ENCODE peak calls at places on chromosomes 5 and 9, in seven cellular contexts. C is fibroblast of lung, A is choroid plexus epithelial cell, R is IMR-90, N is sigmoid colon, H is progenitor cell of endocrine pancreas, Q is A549. U is an unnamed sample.

GRCh38 chr5:1311443-1312055 is 16.7 kb upstream of the TERT start:
- DNase-seq in C (no peak), A (no peak), R (no peak), N (no peak), H (no peak), Q (no peak), U (no peak)

GRCh38 chr9:113614843-113615648 is 151.5 kb downstream of the RGS3 start:
- DNase-seq in C (peak), A (peak), R (peak), N (no peak), H (no peak), Q (no peak), U (no peak)

GRCh38 chr5:64165160-64165499 is 513 bp upstream of the RNF180 start:
- DNase-seq in C (peak), A (no peak), R (no peak), N (no peak), H (no peak), Q (no peak), U (no peak)

GRCh38 chr5:110726249-110727024 is at the start of gene TMEM232:
- DNase-seq in C (peak), A (peak), R (peak), N (peak), H (peak), Q (peak), U (peak)

GRCh38 chr5:167725741-167726140 is 565.7 kb upstream of the WWC1 start:
- DNase-seq in C (no peak), A (no peak), R (no peak), N (no peak), H (no peak), Q (no peak), U (no peak)

GRCh38 chr9:98933185-98933584 is 10.5 kb upstream of the COL15A1 start:
- DNase-seq in C (no peak), A (no peak), R (no peak), N (no peak), H (no peak), Q (no peak), U (no peak)

GRCh38 chr5:89087551-89088318 is 204.8 kb upstream of the MEF2C start:
- DNase-seq in C (no peak), A (no peak), R (no peak), N (no peak), H (no peak), Q (no peak), U (no peak)

GRCh38 chr9:106307670-106308069 is 555.3 kb upstream of the ZNF462 start:
- DNase-seq in C (peak), A (no peak), R (no peak), N (no peak), H (no peak), Q (no peak), U (no peak)

GRCh38 chr9:2928386-2928785 is 84.5 kb upstream of the PUM3 start:
- DNase-seq in C (no peak), A (no peak), R (no peak), N (no peak), H (no peak), Q (no peak), U (no peak)

GRCh38 chr5:43203373-43203772 is 11.3 kb downstream of the NIM1K start:
- DNase-seq in C (peak), A (no peak), R (peak), N (no peak), H (no peak), Q (no peak), U (no peak)

GRCh38 chr5:50963647-50964584 is 297.5 kb downstream of the PARP8 start:
- DNase-seq in C (no peak), A (no peak), R (no peak), N (no peak), H (no peak), Q (no peak), U (no peak)

GRCh38 chr5:120901199-120901598 is 437.1 kb downstream of the PRR16 start:
- DNase-seq in C (no peak), A (no peak), R (no peak), N (no peak), H (no peak), Q (no peak), U (no peak)

GRCh38 chr9:137482094-137482781 is 23.1 kb upstream of the NSMF start:
- DNase-seq in C (peak), A (peak), R (peak), N (peak), H (no peak), Q (no peak), U (no peak)

GRCh38 chr9:136292591-136293448 is 11.1 kb downstream of the CCDC187 start:
- DNase-seq in C (no peak), A (no peak), R (no peak), N (no peak), H (no peak), Q (no peak), U (no peak)

GRCh38 chr9:10614201-10614870 is 1.5 kb upstream of the PTPRD start:
- DNase-seq in C (peak), A (no peak), R (no peak), N (no peak), H (no peak), Q (no peak), U (no peak)

GRCh38 chr5:122493091-122493775 is 181.2 kb downstream of the SNCAIP start:
- DNase-seq in C (peak), A (no peak), R (no peak), N (no peak), H (peak), Q (no peak), U (no peak)

GRCh38 chr5:19122923-19123322 is 865.1 kb downstream of the CDH18 start:
- DNase-seq in C (no peak), A (no peak), R (no peak), N (no peak), H (no peak), Q (no peak), U (no peak)

GRCh38 chr5:43389679-43390329 is 22.4 kb downstream of the CCL28 start:
- DNase-seq in C (peak), A (peak), R (peak), N (no peak), H (peak), Q (peak), U (no peak)

GRCh38 chr9:132474253-132474652 is 64.2 kb downstream of the CFAP77 start:
- DNase-seq in C (no peak), A (peak), R (peak), N (no peak), H (no peak), Q (no peak), U (no peak)

GRCh38 chr9:15642369-15642962 is 89.6 kb downstream of the CCDC171 start:
- DNase-seq in C (peak), A (peak), R (peak), N (no peak), H (no peak), Q (peak), U (no peak)

GRCh38 chr5:80701597-80701996 is 46.8 kb upstream of the DHFR start:
- DNase-seq in C (peak), A (no peak), R (no peak), N (no peak), H (no peak), Q (no peak), U (no peak)

GRCh38 chr5:154755361-154756202 is at the start of gene LARP1:
- DNase-seq in C (no peak), A (peak), R (peak), N (peak), H (peak), Q (no peak), U (no peak)

GRCh38 chr5:163855754-163856153 is 350.3 kb downstream of the MAT2B start:
- DNase-seq in C (no peak), A (no peak), R (no peak), N (no peak), H (no peak), Q (no peak), U (no peak)

GRCh38 chr9:129910628-129911567 is 75.6 kb downstream of the USP20 start:
- DNase-seq in C (peak), A (peak), R (peak), N (no peak), H (no peak), Q (peak), U (no peak)

GRCh38 chr9:306907-307306 is 92.2 kb downstream of the DOCK8 start:
- DNase-seq in C (no peak), A (no peak), R (no peak), N (no peak), H (no peak), Q (no peak), U (no peak)

GRCh38 chr5:78907255-78907886 is 77.7 kb downstream of the ARSB start:
- DNase-seq in C (peak), A (peak), R (peak), N (peak), H (no peak), Q (no peak), U (no peak)

GRCh38 chr5:113114559-113114958 is 138.0 kb downstream of the DCP2 start:
- DNase-seq in C (no peak), A (no peak), R (no peak), N (no peak), H (no peak), Q (no peak), U (no peak)

GRCh38 chr9:72812622-72813111 is 140.2 kb downstream of the ALDH1A1 start:
- DNase-seq in C (no peak), A (no peak), R (no peak), N (no peak), H (no peak), Q (no peak), U (no peak)

GRCh38 chr9:99463144-99463543 is 241.1 kb downstream of the SEC61B start:
- DNase-seq in C (no peak), A (no peak), R (no peak), N (no peak), H (no peak), Q (no peak), U (no peak)

GRCh38 chr9:84851935-84852585 is 182.5 kb downstream of the NTRK2 start:
- DNase-seq in C (peak), A (peak), R (peak), N (no peak), H (no peak), Q (peak), U (no peak)

GRCh38 chr5:138230981-138231589 is 18.0 kb upstream of the CDC23 start:
- DNase-seq in C (peak), A (peak), R (no peak), N (no peak), H (no peak), Q (no peak), U (no peak)

GRCh38 chr5:31963358-31963757 is 210.8 kb downstream of the GOLPH3 start:
- DNase-seq in C (peak), A (peak), R (no peak), N (peak), H (no peak), Q (no peak), U (peak)

GRCh38 chr5:132962429-132962928 is 955 bp downstream of the AFF4 start:
- DNase-seq in C (peak), A (peak), R (peak), N (no peak), H (no peak), Q (peak), U (no peak)

GRCh38 chr5:59039296-59040006 is 456.6 kb downstream of the RAB3C start:
- DNase-seq in C (peak), A (peak), R (peak), N (peak), H (peak), Q (no peak), U (peak)

GRCh38 chr5:65150599-65150998 is 331.1 kb downstream of the ADAMTS6 start:
- DNase-seq in C (no peak), A (no peak), R (peak), N (no peak), H (no peak), Q (no peak), U (no peak)

GRCh38 chr9:112047538-112048066 is 127.5 kb downstream of the SUSD1 start:
- DNase-seq in C (no peak), A (no peak), R (no peak), N (no peak), H (no peak), Q (no peak), U (no peak)

GRCh38 chr5:138725885-138726457 is 27.3 kb upstream of the CTNNA1 start:
- DNase-seq in C (no peak), A (no peak), R (no peak), N (peak), H (no peak), Q (no peak), U (no peak)

GRCh38 chr9:127931092-127931881 is 710 bp upstream of the PIP5KL1 start:
- DNase-seq in C (peak), A (peak), R (peak), N (no peak), H (no peak), Q (peak), U (no peak)

DNA sequence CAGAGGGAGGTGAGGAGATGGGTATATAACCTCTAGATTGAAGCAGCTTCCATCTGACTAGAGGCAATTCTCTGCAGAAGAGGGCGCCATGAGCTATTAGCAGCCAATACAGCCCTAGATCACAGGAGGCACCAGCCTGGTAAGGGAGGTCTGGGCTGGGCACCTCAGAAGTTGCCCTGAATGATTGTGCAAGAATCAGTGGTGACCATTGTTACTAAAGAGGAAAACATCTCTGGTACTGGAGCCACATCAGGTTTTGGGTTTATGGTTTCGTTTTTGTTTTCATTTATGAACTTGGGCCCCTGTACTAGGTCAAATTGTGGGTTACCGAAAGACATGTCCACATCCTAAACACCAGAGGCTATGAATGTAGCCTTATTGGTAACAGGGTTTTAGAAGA is 342.0 kb downstream of the MLLT3 start:
- DNase-seq in C (no peak), A (no peak), R (no peak), N (no peak), H (no peak), Q (no peak), U (no peak)
- TF ChIP-seq CTCF in C (no peak), A (no peak), R (no peak), N (no peak), H (no peak), Q (no peak), U (no peak)

DNA sequence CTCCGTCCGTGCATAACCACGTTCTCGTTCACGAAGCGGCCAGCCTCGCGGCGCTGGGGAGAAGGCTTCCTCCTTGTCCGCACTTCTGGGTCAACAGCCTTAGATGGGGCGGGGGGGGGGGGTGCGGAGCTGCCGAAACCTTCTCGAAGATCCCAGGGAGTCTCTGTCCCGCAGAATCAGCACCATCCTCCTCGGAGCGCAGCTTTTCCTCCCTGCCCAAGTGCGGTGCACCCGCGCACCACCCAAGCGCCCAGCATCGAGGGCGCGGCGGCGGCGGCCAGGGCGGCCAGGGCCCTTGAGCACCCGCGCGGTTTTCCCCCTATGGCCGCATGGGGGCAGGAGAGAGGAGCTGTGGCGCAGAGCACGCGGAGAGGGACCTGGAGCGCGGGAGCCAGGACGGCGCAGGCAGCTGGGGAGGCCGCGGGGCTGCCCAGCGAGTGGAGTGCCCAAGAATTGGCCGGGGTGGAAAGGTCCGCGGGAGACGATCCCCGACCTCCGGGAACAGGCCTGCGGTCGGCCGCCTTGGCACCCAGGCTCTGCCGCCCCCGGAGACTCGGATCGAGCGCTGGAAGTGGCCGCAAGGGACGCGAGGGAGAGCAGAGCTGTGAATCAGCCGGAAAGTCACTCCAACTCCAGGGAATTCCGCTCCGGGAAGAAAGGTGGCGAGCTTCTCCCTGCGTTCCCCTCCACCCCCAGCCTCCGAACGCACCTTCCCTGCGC is 43.1 kb downstream of the TMEM174 start:
- DNase-seq in C (peak), A (peak), R (peak), N (peak), H (peak), Q (peak), U (no peak)
- TF ChIP-seq CTCF in C (peak), A (peak), R (peak), N (peak), H (peak), Q (peak), U (peak)

GRCh38 chr5:4348418-4348817 is 752.8 kb downstream of the IRX1 start:
- DNase-seq in C (no peak), A (no peak), R (no peak), N (no peak), H (no peak), Q (no peak), U (no peak)
- TF ChIP-seq CTCF in C (no peak), A (no peak), R (no peak), N (no peak), H (no peak), Q (no peak), U (no peak)

DNA sequence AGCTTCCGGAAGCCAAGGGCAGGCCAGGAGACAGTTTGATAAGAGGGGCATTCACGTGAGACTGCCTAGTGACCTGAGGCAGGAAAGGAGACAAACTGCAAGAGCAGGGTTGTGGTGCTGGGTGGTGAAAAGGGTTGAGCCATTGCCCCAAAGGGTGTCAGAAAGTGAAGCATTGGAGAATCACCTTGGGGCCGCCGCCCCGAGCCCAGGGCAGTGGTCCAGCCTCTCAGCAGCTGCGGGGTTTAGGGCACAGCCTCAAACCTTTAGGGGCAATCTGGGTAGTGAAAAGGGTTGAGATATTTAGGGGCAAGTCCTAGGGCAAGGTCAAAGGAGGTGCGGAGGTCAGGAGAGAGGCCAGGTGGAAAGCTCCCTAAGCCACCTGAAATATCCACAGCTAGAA is 10.4 kb upstream of the ANKRD33B start:
- DNase-seq in C (no peak), A (no peak), R (no peak), N (peak), H (no peak), Q (no peak), U (no peak)
- TF ChIP-seq CTCF in C (no peak), A (no peak), R (no peak), N (no peak), H (no peak), Q (no peak), U (no peak)

GRCh38 chr9:126617740-126618133 is 4.0 kb downstream of the LMX1B start:
- DNase-seq in C (no peak), A (no peak), R (no peak), N (no peak), H (no peak), Q (no peak), U (no peak)
- TF ChIP-seq CTCF in C (no peak), A (no peak), R (no peak), N (no peak), H (no peak), Q (no peak), U (no peak)

GRCh38 chr9:21398955-21399489 is 9.9 kb upstream of the IFNA8 start:
- DNase-seq in C (no peak), A (no peak), R (no peak), N (no peak), H (no peak), Q (no peak), U (no peak)

GRCh38 chr9:21404146-21404545 is 4.8 kb upstream of the IFNA8 start:
- DNase-seq in C (no peak), A (no peak), R (no peak), N (no peak), H (no peak), Q (no peak), U (no peak)

GRCh38 chr9:21402387-21403247 is 6.3 kb upstream of the IFNA8 start:
- DNase-seq in C (no peak), A (no peak), R (no peak), N (no peak), H (no peak), Q (peak), U (no peak)
- TF ChIP-seq CTCF in C (no peak), A (no peak), R (no peak), N (no peak), H (peak), Q (no peak), U (no peak)

DNA sequence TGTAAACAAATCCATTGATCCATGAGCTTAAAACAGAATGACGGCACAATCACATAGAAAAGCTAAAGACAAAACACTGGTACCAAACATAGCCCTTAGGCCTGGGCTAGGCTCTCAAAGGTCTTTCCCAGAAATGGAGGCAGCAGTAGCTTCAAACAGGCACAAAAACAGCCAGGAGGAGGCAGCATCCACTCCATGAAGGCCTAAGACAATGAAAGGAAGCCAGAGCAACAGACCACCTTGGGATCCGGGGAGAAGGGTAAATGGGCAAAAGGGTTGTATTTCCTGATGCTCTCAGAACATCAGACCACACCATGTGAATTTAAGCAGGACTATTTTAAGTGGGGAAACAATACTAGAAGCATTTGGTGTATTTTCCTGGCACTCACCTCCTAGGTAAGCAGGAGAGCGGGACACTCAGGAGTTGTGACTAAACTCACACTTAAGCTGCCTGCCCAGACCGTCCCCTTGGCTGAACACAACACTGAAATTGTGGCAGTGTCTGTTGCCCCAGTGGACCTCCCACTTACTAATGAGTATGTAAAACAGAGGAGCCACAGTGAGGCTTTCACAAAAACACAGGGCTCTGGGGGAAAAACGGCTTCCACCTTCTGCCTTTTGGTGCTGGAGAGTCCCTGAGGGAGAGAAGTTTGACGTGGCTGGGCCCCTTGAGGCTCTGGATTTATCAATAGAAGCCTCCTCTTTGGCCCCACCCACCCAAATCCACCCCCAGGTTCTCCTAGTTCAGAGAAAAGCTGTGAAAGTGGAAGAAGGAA is 11.9 kb downstream of the GNPDA1 start:
- DNase-seq in C (no peak), A (peak), R (no peak), N (no peak), H (no peak), Q (no peak), U (no peak)
- TF ChIP-seq CTCF in C (peak), A (peak), R (peak), N (no peak), H (peak), Q (peak), U (no peak)

DNA sequence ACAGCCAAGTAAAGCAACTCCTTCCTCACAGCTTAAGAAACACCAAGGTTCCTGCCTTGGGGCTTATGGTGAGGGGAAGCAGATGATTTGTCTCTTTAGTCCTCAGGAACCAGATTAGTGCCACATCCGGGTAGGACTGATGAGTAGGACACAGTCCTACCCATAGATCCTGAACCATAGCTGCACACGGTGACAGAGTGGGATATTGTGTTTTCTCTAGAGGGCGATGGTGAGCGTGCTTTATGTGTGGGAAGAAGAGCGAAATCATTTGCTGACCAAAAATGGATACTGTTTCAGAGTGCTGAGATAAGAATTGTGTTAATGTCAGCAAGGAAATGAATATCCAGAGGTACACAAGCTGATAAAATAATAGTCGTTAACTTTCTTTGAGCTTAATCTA is 209.0 kb upstream of the FBXL7 start:
- DNase-seq in C (no peak), A (peak), R (no peak), N (no peak), H (no peak), Q (no peak), U (no peak)
- TF ChIP-seq CTCF in C (no peak), A (peak), R (no peak), N (no peak), H (no peak), Q (no peak), U (no peak)

U was measured in omental fat pad.